ENCODE peak calls at places on chromosomes 4 and X, in five cellular contexts. V, K, L, Q and F are unnamed samples.

GRCh38 chr4:65791807-65792308 is 121.6 kb upstream of the EPHA5 start:
- DNase-seq in Q (peak; percentile 32), L (no peak), V (no peak), K (no peak), F (no peak)

GRCh38 chr4:113645771-113646455 is 115.6 kb downstream of the CAMK2D start:
- DNase-seq in K (no peak), Q (peak; percentile 89), L (peak; percentile 25), V (no peak), F (no peak)

GRCh38 chrX:276588-277171 is 4.5 kb upstream of the PLCXD1 start:
- DNase-seq in K (peak; percentile 87), V (peak; percentile 37), L (peak; percentile 65), Q (peak; percentile 65), F (no peak)

GRCh38 chr4:141416677-141417363 is 196.1 kb downstream of the ZNF330 start:
- DNase-seq in V (no peak), K (no peak), Q (no peak), L (no peak), F (no peak)

GRCh38 chr4:93144644-93145043 is 683.9 kb upstream of the ATOH1 start:
- DNase-seq in L (no peak), K (no peak), Q (no peak), V (no peak), F (no peak)

GRCh38 chrX:14015294-14015693 is 14.4 kb downstream of the GEMIN8 start:
- DNase-seq in Q (no peak), L (no peak), V (no peak), K (no peak), F (no peak)

GRCh38 chr4:18571252-18571885 is 549.8 kb upstream of the LCORL start:
- DNase-seq in L (no peak), V (no peak), Q (no peak), K (no peak), F (no peak)

GRCh38 chr4:128461300-128462103 is 173.9 kb upstream of the PGRMC2 start:
- DNase-seq in Q (peak; percentile 61), L (no peak), K (no peak), V (no peak), F (no peak)

GRCh38 chr4:181684310-181684709 is 558.9 kb upstream of the TENM3 start:
- DNase-seq in L (no peak), K (no peak), V (no peak), Q (no peak), F (no peak)

GRCh38 chr4:25710637-25711036 is 55.0 kb downstream of the SLC34A2 start:
- DNase-seq in K (no peak), V (no peak), L (no peak), Q (no peak), F (no peak)

GRCh38 chr4:144591401-144591800 is 54.6 kb upstream of the HHIP start:
- DNase-seq in K (no peak), L (no peak), Q (peak; percentile 74), V (no peak), F (no peak)

GRCh38 chr4:80417019-80417418 is 81.5 kb downstream of the CFAP299 start:
- DNase-seq in V (no peak), L (no peak), Q (no peak), K (no peak), F (no peak)

GRCh38 chr4:147492761-147493160 is 11.9 kb downstream of the EDNRA start:
- DNase-seq in V (peak; percentile 22), K (no peak), L (no peak), Q (no peak), F (no peak)

GRCh38 chr4:147755567-147756295 is 23.8 kb downstream of the ARHGAP10 start:
- DNase-seq in V (no peak), L (no peak), Q (no peak), K (no peak), F (no peak)

GRCh38 chr4:77036206-77036605 is 39.6 kb downstream of the CCNI start:
- DNase-seq in V (no peak), Q (no peak), L (no peak), K (no peak), F (no peak)

DNA sequence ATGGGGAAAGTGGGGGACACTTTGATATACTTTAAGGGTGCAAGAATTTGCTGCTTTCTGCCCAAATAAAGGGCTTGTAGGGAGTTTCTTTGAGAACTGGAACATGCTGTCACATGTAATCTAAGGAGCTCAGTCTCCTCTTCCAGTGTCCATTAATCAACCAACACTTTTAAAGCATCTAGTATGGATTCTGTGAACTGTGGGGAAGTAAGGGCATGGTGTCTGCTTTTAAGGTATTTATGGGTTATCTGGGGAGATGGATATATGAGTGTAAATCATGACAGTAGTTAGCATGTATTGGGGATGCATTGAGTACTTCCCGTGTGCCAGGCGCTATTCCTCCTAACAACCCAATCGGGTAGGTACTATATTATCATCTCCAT is 151.2 kb downstream of the SPRY1 start:
- DNase-seq in K (no peak), Q (no peak), V (no peak), L (no peak), F (no peak)
- H3K4me3 ChIP-seq in K (no peak overlapping the region), Q (no peak overlapping the region), V (no peak overlapping the region), L (no peak overlapping the region), F (no peak overlapping the region)

GRCh38 chr4:8188743-8189550 is 10.1 kb upstream of the SH3TC1 start:
- DNase-seq in K (peak; percentile 88), Q (peak; percentile 11), L (peak; percentile 79), V (peak; percentile 86), F (no peak)
- H3K27ac ChIP-seq in K (peak overlapping the region; percentile 92), Q (no peak overlapping the region), L (no peak overlapping the region), V (peak overlapping the region; percentile 75), F (peak overlapping the region; percentile 84)

DNA sequence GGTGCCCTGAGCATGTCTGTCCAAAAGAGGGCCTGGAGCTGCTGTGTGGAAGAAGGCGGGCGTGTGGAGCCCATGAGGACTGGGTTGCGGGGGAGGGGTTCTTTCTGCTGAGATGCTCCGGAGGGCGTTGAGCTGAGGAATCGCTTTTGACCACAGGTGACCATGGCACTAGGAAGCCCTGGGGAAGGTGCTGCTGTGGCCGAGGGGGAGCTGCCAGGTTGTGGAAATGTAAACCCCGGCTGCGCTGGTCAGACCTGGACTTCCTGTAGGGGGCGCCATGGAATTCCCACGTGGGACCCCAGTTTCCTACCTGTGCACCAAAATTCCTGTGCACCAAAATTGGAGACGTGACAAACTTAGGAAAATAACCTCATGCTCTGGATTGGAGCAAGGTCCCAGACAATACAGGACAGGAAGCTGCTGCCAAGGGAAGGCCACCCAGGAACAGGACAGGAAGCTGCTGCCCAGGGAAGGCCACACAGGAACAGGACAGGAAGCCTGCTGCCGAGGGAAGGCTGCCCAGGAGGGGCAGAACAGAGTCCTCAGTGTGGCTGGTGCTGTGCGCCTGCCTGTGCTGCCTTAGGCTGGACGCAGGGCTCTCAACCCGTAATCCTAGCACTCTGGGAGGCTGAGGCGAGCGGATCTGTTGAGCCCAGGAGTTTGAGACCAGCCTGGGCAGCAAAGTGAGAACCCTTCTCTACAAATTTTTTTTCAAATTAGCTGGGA is 28.4 kb upstream of the UVSSA start:
- DNase-seq in Q (no peak), V (no peak), K (peak; percentile 25), L (peak; percentile 17), F (no peak)
- H3K36me3 ChIP-seq in Q (no peaks in the 10 kb centered on the region), V (peaks cover 53% of the 10 kb centered on the region), K (peaks cover 70% of the 10 kb centered on the region), L (peaks cover 30% of the 10 kb centered on the region), F (peaks cover 61% of the 10 kb centered on the region)

DNA sequence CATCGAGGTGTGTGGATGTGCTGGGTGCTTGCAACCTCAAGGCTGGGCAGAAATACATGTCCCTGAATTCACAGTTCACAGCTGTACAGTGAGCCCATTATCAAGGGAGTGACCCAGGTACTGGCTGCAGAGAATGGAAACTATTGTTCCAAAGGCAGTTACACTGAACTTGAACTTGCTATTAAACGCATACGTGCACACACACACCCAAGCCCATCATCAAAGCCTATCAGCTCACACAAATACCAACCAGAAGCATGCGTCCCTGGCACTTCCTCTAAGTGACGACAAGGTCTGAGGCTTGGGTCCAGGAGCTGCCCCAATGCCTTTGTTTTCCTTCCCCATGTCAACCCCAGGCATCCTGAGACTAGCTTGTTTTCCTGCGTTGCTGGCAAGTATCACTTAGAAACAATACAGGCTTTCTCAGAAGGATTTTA is 88.6 kb downstream of the IRF2 start:
- DNase-seq in K (no peak), V (peak; percentile 41), L (no peak), Q (no peak), F (no peak)
- H3K4me3 ChIP-seq in K (no peak overlapping the region), V (no peak overlapping the region), L (no peak overlapping the region), Q (no peak overlapping the region), F (no peak overlapping the region)

DNA sequence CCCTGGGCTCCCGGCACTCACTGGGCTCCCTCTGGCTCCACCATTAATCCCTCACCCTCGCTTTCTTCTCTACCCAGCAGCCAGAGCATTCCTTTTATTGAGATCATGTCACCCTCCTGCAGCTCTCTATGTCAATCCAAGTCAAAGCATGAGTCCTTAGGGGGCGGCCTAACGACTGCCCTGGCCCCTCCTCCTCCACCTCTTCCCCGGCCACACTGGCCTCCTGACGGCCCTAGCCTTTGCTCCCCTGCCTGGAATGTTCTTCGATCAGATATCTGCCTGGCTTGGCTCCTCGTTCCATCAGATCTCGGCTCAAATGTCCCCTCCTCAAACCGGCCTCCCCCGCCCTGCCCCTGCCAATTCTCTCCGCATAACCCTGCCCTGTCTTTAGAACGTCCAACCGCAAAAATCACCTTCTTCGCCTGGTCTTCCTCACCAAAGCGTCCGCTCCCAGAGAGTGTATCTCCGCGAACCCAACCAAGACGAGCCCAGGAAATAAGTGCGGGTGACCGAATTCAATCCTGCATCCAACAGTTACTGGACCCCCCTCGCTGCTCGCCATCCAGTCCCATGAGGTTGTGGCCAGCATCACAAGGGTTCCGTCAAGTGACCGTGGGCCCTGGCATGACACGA is 722 bp upstream of the PNCK start:
- DNase-seq in L (no peak), K (no peak), V (no peak), Q (no peak), F (no peak)
- H3K27ac ChIP-seq in L (no peak overlapping the region), K (no peak overlapping the region), V (no peak overlapping the region), Q (no peak overlapping the region), F (no peak overlapping the region)